ENCODE peak calls at places on chromosomes 5 and 9, in eight cellular contexts. A, M, K, W, R, D, L and N are unnamed samples.

GRCh38 chr9:117253256-117253655 is 161.6 kb downstream of the ASTN2 start:
- DNase-seq in L (no peak), M (no peak), R (no peak), D (no peak), A (no peak), W (no peak), K (no peak), N (no peak)

GRCh38 chr9:133741716-133742115 is 3.6 kb upstream of the SARDH start:
- DNase-seq in A (no peak), W (no peak), M (no peak), L (no peak), D (no peak), R (no peak), K (no peak), N (peak; percentile 66)

GRCh38 chr9:68947015-68947414 is 66.9 kb downstream of the PRKACG start:
- DNase-seq in R (no peak), W (no peak), M (no peak), A (no peak), D (peak; percentile 27), K (no peak), L (peak; percentile 64), N (no peak)

GRCh38 chr9:85009251-85009650 is 339.7 kb downstream of the NTRK2 start:
- DNase-seq in M (no peak), K (no peak), R (no peak), L (no peak), W (no peak), A (no peak), D (no peak), N (no peak)

GRCh38 chr5:73370620-73371583 is 77.7 kb downstream of the FOXD1 start:
- DNase-seq in M (no peak), D (no peak), W (no peak), L (no peak), A (no peak), R (peak; percentile 69), K (peak; percentile 95), N (no peak)

GRCh38 chr9:87324613-87325194 is 173.0 kb upstream of the DAPK1 start:
- DNase-seq in L (no peak), R (peak; percentile 78), K (peak; percentile 69), D (peak; percentile 7), W (peak; percentile 75), M (peak; percentile 33), A (no peak), N (no peak)

GRCh38 chr9:90801507-90802289 is at the start of gene SYK:
- DNase-seq in L (peak; percentile 63), M (peak; percentile 15), K (no peak), R (no peak), D (peak; percentile 36), W (no peak), A (peak; percentile 81), N (no peak)

GRCh38 chr9:124869986-124870560 is 8.1 kb downstream of the ARPC5L start:
- DNase-seq in L (no peak), M (no peak), W (no peak), D (no peak), K (peak; percentile 50), A (peak; percentile 84), R (peak; percentile 58), N (peak; percentile 75)

GRCh38 chr5:143051244-143052058 is 281.3 kb downstream of the ARHGAP26 start:
- DNase-seq in L (no peak), R (peak; percentile 85), K (peak; percentile 93), M (peak; percentile 80), D (peak; percentile 66), A (no peak), W (no peak), N (no peak)

GRCh38 chr5:73424489-73425102 is 24.0 kb downstream of the FOXD1 start:
- DNase-seq in W (no peak), R (no peak), L (no peak), D (no peak), K (no peak), A (no peak), M (no peak), N (no peak)

GRCh38 chr9:134648701-134649525 is 7.3 kb downstream of the COL5A1 start:
- DNase-seq in W (no peak), D (no peak), M (no peak), K (peak; percentile 75), L (no peak), R (peak; percentile 72), A (no peak), N (no peak)

GRCh38 chr9:108053555-108054061 is 564.0 kb upstream of the KLF4 start:
- DNase-seq in R (peak; percentile 44), D (peak; percentile 62), A (peak; percentile 77), K (peak; percentile 91), M (peak; percentile 76), W (no peak), L (no peak), N (no peak)

GRCh38 chr9:2722715-2723114 is 5.4 kb downstream of the KCNV2 start:
- DNase-seq in K (peak; percentile 46), R (peak; percentile 29), W (no peak), M (no peak), A (no peak), L (peak; percentile 40), D (no peak), N (no peak)

GRCh38 chr9:113548221-113549041 is 84.9 kb downstream of the RGS3 start:
- DNase-seq in R (peak; percentile 42), D (no peak), K (peak; percentile 83), A (peak; percentile 46), M (no peak), W (peak; percentile 64), L (no peak), N (peak; percentile 86)

GRCh38 chr5:89283758-89284493 is 400.9 kb upstream of the MEF2C start:
- DNase-seq in M (no peak), L (no peak), W (no peak), R (no peak), D (no peak), K (no peak), A (no peak), N (no peak)

GRCh38 chr9:21465138-21465537 is 17.0 kb downstream of the IFNE start:
- DNase-seq in W (no peak), R (no peak), L (no peak), M (no peak), A (no peak), K (no peak), D (no peak), N (no peak)

GRCh38 chr9:81499021-81499454 is 190.3 kb downstream of the TLE1 start:
- DNase-seq in D (no peak), L (no peak), R (peak; percentile 52), W (no peak), M (no peak), A (no peak), K (peak; percentile 82), N (no peak)

GRCh38 chr5:129500101-129500500 is 40.0 kb downstream of the ADAMTS19 start:
- DNase-seq in K (no peak), R (no peak), W (no peak), D (no peak), A (no peak), M (no peak), L (no peak), N (no peak)

GRCh38 chr5:59300930-59301329 is 592.6 kb downstream of the PDE4D start:
- DNase-seq in D (no peak), W (no peak), R (no peak), K (no peak), M (no peak), L (no peak), A (no peak), N (no peak)

GRCh38 chr5:87002485-87002884 is 265.2 kb upstream of the RASA1 start:
- DNase-seq in K (no peak), A (no peak), D (no peak), W (no peak), M (no peak), R (no peak), L (no peak), N (no peak)

GRCh38 chr9:112443200-112443599 is 43.4 kb upstream of the KIAA1958 start:
- DNase-seq in D (no peak), R (peak; percentile 27), W (peak; percentile 30), A (peak; percentile 32), L (no peak), K (peak; percentile 28), M (no peak), N (no peak)

GRCh38 chr5:151132959-151133358 is 24.6 kb downstream of the ANXA6 start:
- DNase-seq in R (no peak), A (no peak), M (no peak), W (no peak), K (no peak), D (no peak), L (no peak), N (no peak)

GRCh38 chr5:107604990-107605389 is 65.7 kb downstream of the EFNA5 start:
- DNase-seq in L (no peak), K (peak; percentile 39), D (no peak), M (no peak), A (no peak), W (no peak), R (no peak), N (no peak)